ENCODE peak calls at places on chromosomes 2 and 18, in nine cellular contexts. Z is colonic mucosa, U is endodermal cell, N is GM23248, X is astrocyte, A is DND-41, H is fibroblast of lung, I is HCT116, R is mesenchymal stem cell. T is an unnamed sample. For H3K9me3, the result is how much of the 10 kb centered on the place peaks cover.

GRCh38 chr2:174524525-174524924 is 37.7 kb upstream of the GPR155 start:
- DNase-seq in A (no peak), U (no peak), H (no peak), Z (no peak), R (no peak), X (no peak), N (no peak), I (no peak), T (no peak)

GRCh38 chr18:48728204-48728833 is 189.5 kb downstream of the CTIF start:
- DNase-seq in H (peak), I (no peak), X (peak), U (no peak), R (peak), Z (no peak), N (peak), A (no peak), T (peak)

GRCh38 chr2:144430722-144431163 is 89.2 kb downstream of the ZEB2 start:
- DNase-seq in A (no peak), U (no peak), X (peak), Z (no peak), N (peak), R (peak), I (no peak), H (peak), T (no peak)

GRCh38 chr2:101473911-101474751 is 781 bp downstream of the RFX8 start:
- DNase-seq in U (peak), Z (peak), N (peak), R (peak), A (peak), I (no peak), H (peak), X (peak), T (peak)

GRCh38 chr2:69581774-69582581 is 61.6 kb downstream of the AAK1 start:
- DNase-seq in U (peak), I (no peak), N (peak), H (no peak), X (peak), R (peak), Z (no peak), A (peak), T (peak)

GRCh38 chr2:85347554-85347953 is 6.8 kb downstream of the RETSAT start:
- DNase-seq in I (no peak), R (no peak), Z (no peak), A (no peak), H (no peak), N (no peak), U (no peak), X (no peak), T (no peak)

GRCh38 chr2:52336951-52337350 is 1305.0 kb upstream of the NRXN1 start:
- DNase-seq in H (no peak), U (no peak), R (peak), A (no peak), I (no peak), X (no peak), N (no peak), Z (no peak), T (no peak)

GRCh38 chr2:204445149-204445548 is 100.1 kb upstream of the PARD3B start:
- DNase-seq in H (no peak), R (no peak), N (no peak), A (no peak), X (no peak), Z (no peak), U (no peak), I (no peak), T (no peak)

GRCh38 chr18:76689646-76690264 is 132.6 kb upstream of the ZNF236 start:
- DNase-seq in X (no peak), R (no peak), H (no peak), A (no peak), U (no peak), I (no peak), Z (no peak), N (peak), T (no peak)

GRCh38 chr2:172894723-172895387 is 159.2 kb downstream of the RAPGEF4 start:
- DNase-seq in I (no peak), N (no peak), H (peak), A (no peak), Z (no peak), X (no peak), R (no peak), U (no peak), T (peak)

GRCh38 chr2:207230261-207231105 is 64.7 kb upstream of the KLF7 start:
- DNase-seq in H (no peak), N (peak), U (peak), X (no peak), Z (no peak), A (no peak), I (peak), R (no peak), T (peak)

GRCh38 chr18:26405190-26405781 is 143.1 kb downstream of the KCTD1 start:
- DNase-seq in Z (no peak), X (peak), N (peak), I (peak), A (peak), R (peak), H (peak), U (peak), T (peak)

GRCh38 chr2:230011617-230012016 is 57.1 kb downstream of the SLC16A14 start:
- DNase-seq in U (no peak), H (peak), A (no peak), R (peak), X (peak), N (peak), Z (no peak), I (no peak), T (peak)

GRCh38 chr2:17851731-17852585 is 26.5 kb upstream of the KCNS3 start:
- DNase-seq in Z (peak), R (peak), N (peak), X (peak), A (peak), U (peak), H (peak), I (peak), T (peak)

GRCh38 chr2:151264157-151264835 is 2.6 kb upstream of the RBM43 start:
- DNase-seq in I (no peak), N (no peak), A (no peak), R (no peak), X (no peak), Z (no peak), H (no peak), U (no peak), T (peak)

GRCh38 chr2:214019229-214019972 is 391.5 kb upstream of the VWC2L start:
- DNase-seq in Z (no peak), H (peak), X (peak), I (peak), N (peak), R (peak), A (no peak), U (no peak), T (peak)

GRCh38 chr2:30777662-30778505 is 29.4 kb downstream of the CAPN13 start:
- DNase-seq in I (no peak), R (no peak), N (no peak), U (peak), X (no peak), Z (peak), H (no peak), A (no peak), T (no peak)

GRCh38 chr2:230416061-230416721 is at the start of gene SP100:
- DNase-seq in X (peak), I (peak), N (peak), R (peak), A (peak), H (peak), U (no peak), Z (peak), T (peak)

GRCh38 chr2:240879105-240879504 is 10.5 kb downstream of the AGXT start:
- DNase-seq in X (no peak), N (no peak), H (no peak), Z (no peak), I (no peak), R (no peak), U (no peak), A (no peak), T (no peak)

GRCh38 chr18:53544926-53545325 is 679.5 kb downstream of the MBD2 start:
- DNase-seq in Z (no peak), R (no peak), X (no peak), I (no peak), A (no peak), H (no peak), N (no peak), U (no peak), T (no peak)

GRCh38 chr2:238492905-238493304 is 66.2 kb downstream of the ASB1 start:
- DNase-seq in A (no peak), H (no peak), R (no peak), N (no peak), I (no peak), Z (no peak), X (no peak), U (no peak), T (no peak)
- H3K9ac ChIP-seq in A (no peak), H (no peak), R (peak), N (no peak), I (no peak), Z (no peak), X (no peak), U (no peak), T (peak)

DNA sequence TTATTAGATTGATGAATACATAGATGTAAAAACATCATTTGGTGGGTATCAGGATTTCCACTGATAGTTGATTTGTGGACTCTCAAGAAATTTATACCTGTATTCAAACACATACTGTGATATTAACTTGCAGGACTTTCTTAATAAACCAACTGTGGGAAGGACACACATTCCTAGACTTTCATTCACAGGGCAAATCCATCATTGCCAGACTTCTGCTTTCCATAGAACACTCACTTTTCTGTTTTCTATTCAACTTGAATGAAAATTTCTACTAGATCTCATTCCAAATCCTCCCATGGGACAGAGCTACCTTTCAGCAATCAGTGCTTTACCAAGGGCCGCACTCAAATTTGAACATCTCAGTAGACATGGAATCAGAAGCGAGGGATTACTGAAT is 612.5 kb downstream of the IRS1 start:
- DNase-seq in X (peak), N (peak), R (no peak), Z (no peak), U (no peak), I (no peak), A (no peak), H (no peak), T (no peak)
- H3K9me3 ChIP-seq in X (under half), N (under half), R (under half), Z (under half), U (under half), I (under half), A (under half), H (under half), T (under half)

DNA sequence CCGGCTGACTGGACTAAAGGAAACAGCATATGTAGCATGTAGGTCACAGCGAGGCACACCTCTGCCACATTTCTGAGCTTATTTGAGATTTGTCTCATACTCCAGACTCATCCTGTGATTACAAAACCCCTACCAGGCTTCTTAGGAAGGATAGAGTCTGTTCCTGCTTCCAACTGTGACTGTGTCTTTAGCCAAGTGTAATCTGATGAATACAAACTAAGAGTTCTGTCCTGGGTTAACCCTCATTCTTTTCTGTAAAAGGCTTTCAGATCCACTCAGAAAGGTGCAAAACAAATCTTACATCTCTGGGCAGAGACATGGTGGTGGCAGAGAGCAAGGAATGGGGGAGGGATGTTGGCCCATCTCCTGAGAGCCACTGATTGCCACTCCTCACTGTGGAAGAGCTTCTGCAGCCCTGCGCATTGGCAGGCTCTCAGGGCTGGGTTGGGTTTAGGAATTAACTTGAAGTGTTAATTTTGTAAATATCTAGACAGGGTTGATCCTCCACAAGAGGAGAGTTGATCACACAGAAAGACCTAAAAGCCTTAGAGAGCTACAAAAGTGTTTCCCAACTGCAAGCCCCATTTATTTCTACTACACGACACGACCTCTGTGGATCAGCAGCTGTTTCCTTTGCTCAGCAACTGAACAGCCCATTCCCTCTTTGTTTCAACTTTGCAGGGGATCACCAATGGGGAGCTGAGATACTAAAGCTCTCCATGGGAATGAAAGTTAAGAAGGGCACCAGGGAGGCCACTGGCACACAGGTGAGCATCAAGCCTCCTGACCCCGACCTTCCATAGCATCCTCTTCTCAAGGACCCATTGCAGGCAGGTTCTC is 23.7 kb upstream of the SPTBN1 start:
- DNase-seq in R (no peak), U (no peak), N (peak), I (no peak), A (no peak), Z (no peak), H (no peak), X (no peak), T (no peak)
- H3K4me3 ChIP-seq in R (no peak), U (peak), N (no peak), I (no peak), A (no peak), Z (no peak), H (no peak), X (no peak), T (no peak)

GRCh38 chr2:42168459-42169099 is 574 bp upstream of the EML4 start:
- DNase-seq in H (no peak), A (no peak), I (no peak), U (no peak), X (no peak), N (no peak), Z (no peak), R (no peak), T (no peak)
- H3K9ac ChIP-seq in H (no peak), A (no peak), I (peak), U (no peak), X (peak), N (no peak), Z (peak), R (no peak), T (peak)

GRCh38 chr2:165950438-165950837 is 3.1 kb downstream of the TTC21B start:
- DNase-seq in R (no peak), A (no peak), I (no peak), U (no peak), H (no peak), Z (no peak), N (no peak), X (no peak), T (no peak)
- H3K9me3 ChIP-seq in R (under half), A (under half), I (under half), U (under half), H (under half), Z (under half), N (under half), X (under half), T (under half)

DNA sequence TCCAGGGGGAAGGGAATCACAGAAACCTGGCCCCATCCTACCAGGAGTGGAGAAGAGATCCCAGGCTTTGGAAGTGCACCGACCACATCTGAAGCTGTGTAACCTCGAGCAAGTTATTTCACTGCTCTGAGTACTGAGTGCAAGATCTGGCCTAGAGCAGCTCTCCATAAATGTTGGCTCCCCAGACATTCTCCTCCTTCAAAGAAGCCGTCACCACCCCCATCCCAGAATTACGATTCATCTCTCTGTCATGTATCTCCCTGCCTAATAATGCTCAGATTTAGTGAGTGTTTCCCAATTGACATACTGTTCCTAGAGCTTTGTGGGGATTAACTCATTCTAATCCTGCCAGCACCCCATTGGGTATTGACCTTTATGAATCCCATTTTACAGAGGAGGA is 51.7 kb downstream of the TNS1 start:
- DNase-seq in X (no peak), Z (no peak), I (no peak), H (no peak), N (peak), U (no peak), A (no peak), R (no peak), T (no peak)
- H3K4me3 ChIP-seq in X (no peak), Z (no peak), I (no peak), H (no peak), N (no peak), U (no peak), A (no peak), R (no peak), T (no peak)

DNA sequence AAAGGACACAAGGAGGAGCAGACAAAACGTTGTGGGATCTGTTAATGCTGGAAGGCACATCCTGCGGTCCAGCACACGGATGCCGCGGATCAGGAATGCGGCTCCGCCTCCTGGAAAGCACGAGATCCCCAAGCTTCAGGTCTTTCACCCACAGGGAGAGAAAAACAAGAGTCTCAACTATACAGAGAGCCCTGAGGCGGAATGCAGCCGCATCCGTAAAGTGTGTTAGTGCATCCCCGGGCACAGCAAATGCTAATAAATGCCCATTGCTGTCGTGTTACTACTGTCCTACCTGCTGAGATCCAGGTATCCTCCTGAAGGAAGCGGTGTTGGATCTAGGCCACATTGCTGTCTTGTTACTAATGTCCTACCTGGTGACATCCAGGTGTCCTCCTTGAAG is 303.9 kb downstream of the EIPR1 start:
- DNase-seq in Z (no peak), A (no peak), X (no peak), I (no peak), U (peak), N (no peak), R (no peak), H (no peak), T (no peak)
- H3K9ac ChIP-seq in Z (no peak), A (no peak), X (no peak), I (no peak), U (no peak), N (no peak), R (no peak), H (no peak), T (no peak)

DNA sequence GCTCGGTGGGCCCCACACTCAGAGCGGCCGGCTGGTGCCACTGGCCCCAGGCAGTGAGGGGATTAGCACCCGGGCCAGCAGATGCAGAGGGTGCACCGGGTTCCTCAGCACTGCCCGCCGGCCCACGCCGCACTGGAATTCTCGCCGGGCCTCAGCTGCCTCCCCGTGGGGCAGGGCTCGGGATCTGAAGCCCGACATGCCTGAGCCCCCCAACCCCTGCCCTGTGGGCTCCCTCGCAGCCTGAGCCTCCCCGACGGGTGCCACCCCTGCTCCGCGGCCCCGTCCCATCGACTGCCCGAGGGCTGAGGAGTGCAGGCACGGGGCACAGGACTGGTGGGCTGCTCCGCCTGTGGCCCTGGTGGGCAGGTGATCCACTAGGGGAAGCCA is 37.6 kb upstream of the TWSG1 start:
- DNase-seq in I (no peak), R (no peak), N (no peak), U (no peak), H (no peak), Z (no peak), A (no peak), X (no peak), T (no peak)
- H3K9me3 ChIP-seq in I (under half), R (under half), N (under half), U (under half), H (under half), Z (under half), A (under half), X (under half), T (under half)

T was measured in adipocyte.